ENCODE peak calls at places on chromosome 18, in six cellular contexts. One of them, this sample, is unnamed.
A peak's percentile ranks its signal among the peaks of the same experiment; 100 is the strongest.

GRCh38 chr18:72197598-72197997 is 346.5 kb downstream of the CBLN2 start:
- DNase-seq in ELF-1: no peak
- DNase-seq in RKO: no peak
- DNase-seq in stimulated activated CD4-positive, alpha-beta T cell treated with anti-CD3 and anti-CD28 coated beads, TNF-alpha, amount 100 ng/mL, for 24 hours: no peak
- DNase-seq in cardiac fibroblast: no peak
- DNase-seq in skeletal muscle cell: no peak
- DNase-seq in this sample: no peak

GRCh38 chr18:3357516-3357915 is 92.5 kb upstream of the TGIF1 start:
- DNase-seq in stimulated activated CD4-positive, alpha-beta T cell treated with anti-CD3 and anti-CD28 coated beads, TNF-alpha, amount 100 ng/mL, for 24 hours: no peak
- DNase-seq in skeletal muscle cell: no peak
- DNase-seq in ELF-1: no peak
- DNase-seq in cardiac fibroblast: no peak
- DNase-seq in RKO: no peak
- DNase-seq in this sample: no peak

GRCh38 chr18:49170145-49170544 is 219.4 kb upstream of the SMAD7 start:
- DNase-seq in RKO: no peak
- DNase-seq in skeletal muscle cell: no peak
- DNase-seq in ELF-1: no peak
- DNase-seq in stimulated activated CD4-positive, alpha-beta T cell treated with anti-CD3 and anti-CD28 coated beads, TNF-alpha, amount 100 ng/mL, for 24 hours: no peak
- DNase-seq in cardiac fibroblast: no peak
- DNase-seq in this sample: no peak

GRCh38 chr18:10457798-10458197 is 3.4 kb downstream of the APCDD1 start:
- DNase-seq in cardiac fibroblast: no peak
- DNase-seq in stimulated activated CD4-positive, alpha-beta T cell treated with anti-CD3 and anti-CD28 coated beads, TNF-alpha, amount 100 ng/mL, for 24 hours: no peak
- DNase-seq in ELF-1: no peak
- DNase-seq in RKO: no peak
- DNase-seq in skeletal muscle cell: no peak
- DNase-seq in this sample: no peak

GRCh38 chr18:45657357-45658335 is 42.4 kb downstream of the SLC14A2 start:
- DNase-seq in ELF-1: no peak
- DNase-seq in stimulated activated CD4-positive, alpha-beta T cell treated with anti-CD3 and anti-CD28 coated beads, TNF-alpha, amount 100 ng/mL, for 24 hours: no peak
- DNase-seq in skeletal muscle cell: peak; percentile 25
- DNase-seq in cardiac fibroblast: no peak
- DNase-seq in RKO: no peak
- DNase-seq in this sample: peak; percentile 78

GRCh38 chr18:79191956-79192355 is 122.8 kb downstream of the ATP9B start:
- DNase-seq in ELF-1: no peak
- DNase-seq in stimulated activated CD4-positive, alpha-beta T cell treated with anti-CD3 and anti-CD28 coated beads, TNF-alpha, amount 100 ng/mL, for 24 hours: no peak
- DNase-seq in cardiac fibroblast: no peak
- DNase-seq in RKO: no peak
- DNase-seq in skeletal muscle cell: no peak
- DNase-seq in this sample: no peak

GRCh38 chr18:26999797-27000196 is 134.3 kb upstream of the AQP4 start:
- DNase-seq in RKO: no peak
- DNase-seq in stimulated activated CD4-positive, alpha-beta T cell treated with anti-CD3 and anti-CD28 coated beads, TNF-alpha, amount 100 ng/mL, for 24 hours: no peak
- DNase-seq in cardiac fibroblast: no peak
- DNase-seq in skeletal muscle cell: no peak
- DNase-seq in ELF-1: no peak
- DNase-seq in this sample: no peak

GRCh38 chr18:6409933-6410332 is 4.8 kb downstream of the L3MBTL4 start:
- DNase-seq in skeletal muscle cell: no peak
- DNase-seq in RKO: no peak
- DNase-seq in ELF-1: no peak
- DNase-seq in stimulated activated CD4-positive, alpha-beta T cell treated with anti-CD3 and anti-CD28 coated beads, TNF-alpha, amount 100 ng/mL, for 24 hours: no peak
- DNase-seq in cardiac fibroblast: no peak
- DNase-seq in this sample: no peak

GRCh38 chr18:9447334-9447733 is 28.0 kb upstream of the RALBP1 start:
- DNase-seq in ELF-1: no peak
- DNase-seq in RKO: no peak
- DNase-seq in stimulated activated CD4-positive, alpha-beta T cell treated with anti-CD3 and anti-CD28 coated beads, TNF-alpha, amount 100 ng/mL, for 24 hours: no peak
- DNase-seq in skeletal muscle cell: no peak
- DNase-seq in cardiac fibroblast: no peak
- DNase-seq in this sample: no peak

GRCh38 chr18:46712406-46712805 is 44.4 kb downstream of the ST8SIA5 start:
- DNase-seq in ELF-1: no peak
- DNase-seq in RKO: no peak
- DNase-seq in stimulated activated CD4-positive, alpha-beta T cell treated with anti-CD3 and anti-CD28 coated beads, TNF-alpha, amount 100 ng/mL, for 24 hours: no peak
- DNase-seq in cardiac fibroblast: peak; percentile 9
- DNase-seq in skeletal muscle cell: peak; percentile 31
- DNase-seq in this sample: peak; percentile 95

GRCh38 chr18:58105206-58105907 is 61.3 kb downstream of the NEDD4L start:
- DNase-seq in stimulated activated CD4-positive, alpha-beta T cell treated with anti-CD3 and anti-CD28 coated beads, TNF-alpha, amount 100 ng/mL, for 24 hours: no peak
- DNase-seq in cardiac fibroblast: no peak
- DNase-seq in ELF-1: no peak
- DNase-seq in RKO: no peak
- DNase-seq in skeletal muscle cell: no peak
- DNase-seq in this sample: no peak

GRCh38 chr18:55927831-55928230 is 339.8 kb upstream of the TCF4 start:
- DNase-seq in stimulated activated CD4-positive, alpha-beta T cell treated with anti-CD3 and anti-CD28 coated beads, TNF-alpha, amount 100 ng/mL, for 24 hours: no peak
- DNase-seq in skeletal muscle cell: peak; percentile 31
- DNase-seq in cardiac fibroblast: peak; percentile 33
- DNase-seq in RKO: no peak
- DNase-seq in ELF-1: no peak
- DNase-seq in this sample: peak; percentile 76

GRCh38 chr18:9025104-9025838 is 77.2 kb upstream of the NDUFV2 start:
- DNase-seq in ELF-1: no peak
- DNase-seq in cardiac fibroblast: no peak
- DNase-seq in stimulated activated CD4-positive, alpha-beta T cell treated with anti-CD3 and anti-CD28 coated beads, TNF-alpha, amount 100 ng/mL, for 24 hours: no peak
- DNase-seq in RKO: peak; percentile 81
- DNase-seq in skeletal muscle cell: peak; percentile 42
- DNase-seq in this sample: peak; percentile 83

GRCh38 chr18:79393626-79394401 is 1.9 kb upstream of the NFATC1 start:
- DNase-seq in cardiac fibroblast: peak; percentile 95
- DNase-seq in RKO: peak; percentile 87
- DNase-seq in skeletal muscle cell: peak; percentile 31
- DNase-seq in ELF-1: peak; percentile 64
- DNase-seq in stimulated activated CD4-positive, alpha-beta T cell treated with anti-CD3 and anti-CD28 coated beads, TNF-alpha, amount 100 ng/mL, for 24 hours: no peak
- DNase-seq in this sample: peak; percentile 92

GRCh38 chr18:75238786-75239185 is 28.2 kb downstream of the TSHZ1 start:
- DNase-seq in cardiac fibroblast: no peak
- DNase-seq in ELF-1: no peak
- DNase-seq in RKO: no peak
- DNase-seq in stimulated activated CD4-positive, alpha-beta T cell treated with anti-CD3 and anti-CD28 coated beads, TNF-alpha, amount 100 ng/mL, for 24 hours: no peak
- DNase-seq in skeletal muscle cell: no peak
- DNase-seq in this sample: no peak

GRCh38 chr18:51390695-51391094 is 193.2 kb upstream of the MEX3C start:
- DNase-seq in cardiac fibroblast: peak; percentile 39
- DNase-seq in RKO: peak; percentile 19
- DNase-seq in ELF-1: no peak
- DNase-seq in stimulated activated CD4-positive, alpha-beta T cell treated with anti-CD3 and anti-CD28 coated beads, TNF-alpha, amount 100 ng/mL, for 24 hours: no peak
- DNase-seq in skeletal muscle cell: no peak
- DNase-seq in this sample: no peak

GRCh38 chr18:9705183-9705864 is 2.8 kb upstream of the RAB31 start:
- DNase-seq in skeletal muscle cell: no peak
- DNase-seq in ELF-1: no peak
- DNase-seq in cardiac fibroblast: peak; percentile 54
- DNase-seq in stimulated activated CD4-positive, alpha-beta T cell treated with anti-CD3 and anti-CD28 coated beads, TNF-alpha, amount 100 ng/mL, for 24 hours: no peak
- DNase-seq in RKO: no peak
- DNase-seq in this sample: peak; percentile 89

GRCh38 chr18:58208207-58208944 is 164.3 kb downstream of the NEDD4L start:
- DNase-seq in cardiac fibroblast: no peak
- DNase-seq in skeletal muscle cell: no peak
- DNase-seq in stimulated activated CD4-positive, alpha-beta T cell treated with anti-CD3 and anti-CD28 coated beads, TNF-alpha, amount 100 ng/mL, for 24 hours: no peak
- DNase-seq in ELF-1: no peak
- DNase-seq in RKO: no peak
- DNase-seq in this sample: peak; percentile 75

GRCh38 chr18:47635416-47635815 is 295.0 kb downstream of the SMAD2 start:
- DNase-seq in ELF-1: no peak
- DNase-seq in stimulated activated CD4-positive, alpha-beta T cell treated with anti-CD3 and anti-CD28 coated beads, TNF-alpha, amount 100 ng/mL, for 24 hours: no peak
- DNase-seq in cardiac fibroblast: no peak
- DNase-seq in RKO: no peak
- DNase-seq in skeletal muscle cell: no peak
- DNase-seq in this sample: no peak

GRCh38 chr18:79524181-79525078 is 128.7 kb downstream of the NFATC1 start:
- DNase-seq in ELF-1: no peak
- DNase-seq in stimulated activated CD4-positive, alpha-beta T cell treated with anti-CD3 and anti-CD28 coated beads, TNF-alpha, amount 100 ng/mL, for 24 hours: peak; percentile 66
- DNase-seq in cardiac fibroblast: no peak
- DNase-seq in skeletal muscle cell: no peak
- DNase-seq in RKO: no peak
- DNase-seq in this sample: no peak

GRCh38 chr18:44630118-44630517 is 50.6 kb upstream of the SETBP1 start:
- DNase-seq in RKO: no peak
- DNase-seq in stimulated activated CD4-positive, alpha-beta T cell treated with anti-CD3 and anti-CD28 coated beads, TNF-alpha, amount 100 ng/mL, for 24 hours: no peak
- DNase-seq in skeletal muscle cell: no peak
- DNase-seq in ELF-1: no peak
- DNase-seq in cardiac fibroblast: no peak
- DNase-seq in this sample: no peak

GRCh38 chr18:39969813-39970494 is 1985.1 kb upstream of the PIK3C3 start:
- DNase-seq in skeletal muscle cell: no peak
- DNase-seq in stimulated activated CD4-positive, alpha-beta T cell treated with anti-CD3 and anti-CD28 coated beads, TNF-alpha, amount 100 ng/mL, for 24 hours: no peak
- DNase-seq in ELF-1: no peak
- DNase-seq in cardiac fibroblast: peak; percentile 36
- DNase-seq in RKO: no peak
- DNase-seq in this sample: no peak

GRCh38 chr18:33720133-33720532 is 142.1 kb downstream of the ASXL3 start:
- DNase-seq in stimulated activated CD4-positive, alpha-beta T cell treated with anti-CD3 and anti-CD28 coated beads, TNF-alpha, amount 100 ng/mL, for 24 hours: no peak
- DNase-seq in RKO: peak; percentile 70
- DNase-seq in skeletal muscle cell: peak; percentile 56
- DNase-seq in ELF-1: no peak
- DNase-seq in cardiac fibroblast: peak; percentile 25
- DNase-seq in this sample: peak; percentile 66

GRCh38 chr18:59546164-59546563 is 151.1 kb downstream of the CCBE1 start:
- DNase-seq in skeletal muscle cell: peak; percentile 55
- DNase-seq in stimulated activated CD4-positive, alpha-beta T cell treated with anti-CD3 and anti-CD28 coated beads, TNF-alpha, amount 100 ng/mL, for 24 hours: no peak
- DNase-seq in ELF-1: peak; percentile 17
- DNase-seq in cardiac fibroblast: peak; percentile 78
- DNase-seq in RKO: no peak
- DNase-seq in this sample: peak; percentile 12

GRCh38 chr18:57397440-57397839 is 37.7 kb upstream of the ONECUT2 start:
- DNase-seq in skeletal muscle cell: peak; percentile 17
- DNase-seq in ELF-1: no peak
- DNase-seq in RKO: peak; percentile 76
- DNase-seq in stimulated activated CD4-positive, alpha-beta T cell treated with anti-CD3 and anti-CD28 coated beads, TNF-alpha, amount 100 ng/mL, for 24 hours: no peak
- DNase-seq in cardiac fibroblast: no peak
- DNase-seq in this sample: peak; percentile 60

GRCh38 chr18:64191069-64191468 is 42.2 kb upstream of the LINC00305 start:
- DNase-seq in ELF-1: no peak
- DNase-seq in RKO: no peak
- DNase-seq in cardiac fibroblast: no peak
- DNase-seq in stimulated activated CD4-positive, alpha-beta T cell treated with anti-CD3 and anti-CD28 coated beads, TNF-alpha, amount 100 ng/mL, for 24 hours: no peak
- DNase-seq in skeletal muscle cell: no peak
- DNase-seq in this sample: no peak

GRCh38 chr18:26520974-26521373 is 27.4 kb downstream of the KCTD1 start:
- DNase-seq in stimulated activated CD4-positive, alpha-beta T cell treated with anti-CD3 and anti-CD28 coated beads, TNF-alpha, amount 100 ng/mL, for 24 hours: no peak
- DNase-seq in cardiac fibroblast: no peak
- DNase-seq in skeletal muscle cell: no peak
- DNase-seq in ELF-1: no peak
- DNase-seq in RKO: no peak
- DNase-seq in this sample: no peak

GRCh38 chr18:79603321-79604204 is 76.0 kb upstream of the CTDP1 start:
- DNase-seq in skeletal muscle cell: no peak
- DNase-seq in cardiac fibroblast: no peak
- DNase-seq in RKO: no peak
- DNase-seq in stimulated activated CD4-positive, alpha-beta T cell treated with anti-CD3 and anti-CD28 coated beads, TNF-alpha, amount 100 ng/mL, for 24 hours: no peak
- DNase-seq in ELF-1: no peak
- DNase-seq in this sample: no peak

GRCh38 chr18:49723648-49724180 is 89.6 kb downstream of the ACAA2 start:
- DNase-seq in ELF-1: peak; percentile 47
- DNase-seq in stimulated activated CD4-positive, alpha-beta T cell treated with anti-CD3 and anti-CD28 coated beads, TNF-alpha, amount 100 ng/mL, for 24 hours: peak; percentile 2
- DNase-seq in skeletal muscle cell: no peak
- DNase-seq in cardiac fibroblast: peak; percentile 75
- DNase-seq in RKO: no peak
- DNase-seq in this sample: no peak